ENCODE peak calls at places on chromosomes 1 and 21, in nine cellular contexts. One of them, this sample, is unnamed.

GRCh38 chr1:150332651-150333290 is 11.4 kb downstream of the PRPF3 start:
- DNase-seq in AG10803: no peak
- DNase-seq in fibroblast of lung: no peak
- DNase-seq in NCI-H1417: no peak
- DNase-seq in stimulated activated CD4-positive, alpha-beta T cell treated with anti-CD3 and anti-CD28 coated beads, TNF-alpha, amount 100 ng/mL, for 24 hours: no peak
- DNase-seq in endothelial cell of umbilical vein: no peak
- DNase-seq in NCI-H2171 treated with DMSO at 0.1 percent for 48 hours: no peak
- DNase-seq in left ventricle myocardium inferior: no peak
- DNase-seq in NCI-H1092 treated with DMSO at 0.1 percent for 48 hours: no peak
- DNase-seq in this sample: no peak

GRCh38 chr1:154534263-154534844 is 24.1 kb downstream of the UBE2Q1 start:
- DNase-seq in fibroblast of lung: peak
- DNase-seq in NCI-H1417: peak
- DNase-seq in endothelial cell of umbilical vein: no peak
- DNase-seq in left ventricle myocardium inferior: no peak
- DNase-seq in NCI-H1092 treated with DMSO at 0.1 percent for 48 hours: peak
- DNase-seq in AG10803: peak
- DNase-seq in stimulated activated CD4-positive, alpha-beta T cell treated with anti-CD3 and anti-CD28 coated beads, TNF-alpha, amount 100 ng/mL, for 24 hours: no peak
- DNase-seq in NCI-H2171 treated with DMSO at 0.1 percent for 48 hours: peak
- DNase-seq in this sample: peak

GRCh38 chr21:16241500-16241963 is 511.8 kb downstream of the USP25 start:
- DNase-seq in AG10803: no peak
- DNase-seq in left ventricle myocardium inferior: no peak
- DNase-seq in NCI-H1417: peak
- DNase-seq in fibroblast of lung: no peak
- DNase-seq in NCI-H1092 treated with DMSO at 0.1 percent for 48 hours: no peak
- DNase-seq in NCI-H2171 treated with DMSO at 0.1 percent for 48 hours: no peak
- DNase-seq in endothelial cell of umbilical vein: peak
- DNase-seq in stimulated activated CD4-positive, alpha-beta T cell treated with anti-CD3 and anti-CD28 coated beads, TNF-alpha, amount 100 ng/mL, for 24 hours: no peak
- DNase-seq in this sample: no peak

GRCh38 chr1:94862718-94863117 is 42.6 kb downstream of the SLC44A3 start:
- DNase-seq in endothelial cell of umbilical vein: no peak
- DNase-seq in NCI-H1092 treated with DMSO at 0.1 percent for 48 hours: no peak
- DNase-seq in stimulated activated CD4-positive, alpha-beta T cell treated with anti-CD3 and anti-CD28 coated beads, TNF-alpha, amount 100 ng/mL, for 24 hours: no peak
- DNase-seq in AG10803: no peak
- DNase-seq in NCI-H1417: no peak
- DNase-seq in fibroblast of lung: no peak
- DNase-seq in left ventricle myocardium inferior: no peak
- DNase-seq in NCI-H2171 treated with DMSO at 0.1 percent for 48 hours: no peak
- DNase-seq in this sample: no peak

GRCh38 chr1:223087231-223087990 is 55.6 kb downstream of the TLR5 start:
- DNase-seq in NCI-H1417: no peak
- DNase-seq in stimulated activated CD4-positive, alpha-beta T cell treated with anti-CD3 and anti-CD28 coated beads, TNF-alpha, amount 100 ng/mL, for 24 hours: no peak
- DNase-seq in endothelial cell of umbilical vein: no peak
- DNase-seq in NCI-H1092 treated with DMSO at 0.1 percent for 48 hours: no peak
- DNase-seq in fibroblast of lung: peak
- DNase-seq in AG10803: no peak
- DNase-seq in NCI-H2171 treated with DMSO at 0.1 percent for 48 hours: no peak
- DNase-seq in left ventricle myocardium inferior: no peak
- DNase-seq in this sample: no peak

GRCh38 chr1:115609021-115609420 is 32.7 kb upstream of the VANGL1 start:
- DNase-seq in NCI-H2171 treated with DMSO at 0.1 percent for 48 hours: no peak
- DNase-seq in fibroblast of lung: no peak
- DNase-seq in NCI-H1417: no peak
- DNase-seq in NCI-H1092 treated with DMSO at 0.1 percent for 48 hours: no peak
- DNase-seq in endothelial cell of umbilical vein: no peak
- DNase-seq in left ventricle myocardium inferior: no peak
- DNase-seq in stimulated activated CD4-positive, alpha-beta T cell treated with anti-CD3 and anti-CD28 coated beads, TNF-alpha, amount 100 ng/mL, for 24 hours: no peak
- DNase-seq in AG10803: no peak
- DNase-seq in this sample: no peak

GRCh38 chr21:29233611-29234540 is 64.8 kb upstream of the BACH1 start:
- DNase-seq in NCI-H1092 treated with DMSO at 0.1 percent for 48 hours: no peak
- DNase-seq in endothelial cell of umbilical vein: no peak
- DNase-seq in left ventricle myocardium inferior: no peak
- DNase-seq in NCI-H2171 treated with DMSO at 0.1 percent for 48 hours: no peak
- DNase-seq in NCI-H1417: peak
- DNase-seq in fibroblast of lung: no peak
- DNase-seq in stimulated activated CD4-positive, alpha-beta T cell treated with anti-CD3 and anti-CD28 coated beads, TNF-alpha, amount 100 ng/mL, for 24 hours: no peak
- DNase-seq in AG10803: no peak
- DNase-seq in this sample: no peak

GRCh38 chr1:223256034-223256433 is 107.9 kb downstream of the SUSD4 start:
- DNase-seq in NCI-H1092 treated with DMSO at 0.1 percent for 48 hours: no peak
- DNase-seq in stimulated activated CD4-positive, alpha-beta T cell treated with anti-CD3 and anti-CD28 coated beads, TNF-alpha, amount 100 ng/mL, for 24 hours: no peak
- DNase-seq in endothelial cell of umbilical vein: no peak
- DNase-seq in fibroblast of lung: no peak
- DNase-seq in NCI-H2171 treated with DMSO at 0.1 percent for 48 hours: no peak
- DNase-seq in NCI-H1417: no peak
- DNase-seq in AG10803: no peak
- DNase-seq in left ventricle myocardium inferior: no peak
- DNase-seq in this sample: no peak

GRCh38 chr1:2003564-2004131 is at the start of gene CFAP74:
- DNase-seq in NCI-H1417: peak
- DNase-seq in NCI-H1092 treated with DMSO at 0.1 percent for 48 hours: peak
- DNase-seq in left ventricle myocardium inferior: no peak
- DNase-seq in endothelial cell of umbilical vein: no peak
- DNase-seq in AG10803: peak
- DNase-seq in fibroblast of lung: peak
- DNase-seq in NCI-H2171 treated with DMSO at 0.1 percent for 48 hours: peak
- DNase-seq in stimulated activated CD4-positive, alpha-beta T cell treated with anti-CD3 and anti-CD28 coated beads, TNF-alpha, amount 100 ng/mL, for 24 hours: no peak
- DNase-seq in this sample: peak

GRCh38 chr1:52955129-52955970 is 28.3 kb downstream of the SCP2 start:
- DNase-seq in stimulated activated CD4-positive, alpha-beta T cell treated with anti-CD3 and anti-CD28 coated beads, TNF-alpha, amount 100 ng/mL, for 24 hours: no peak
- DNase-seq in endothelial cell of umbilical vein: peak
- DNase-seq in fibroblast of lung: peak
- DNase-seq in AG10803: peak
- DNase-seq in NCI-H2171 treated with DMSO at 0.1 percent for 48 hours: peak
- DNase-seq in left ventricle myocardium inferior: no peak
- DNase-seq in NCI-H1092 treated with DMSO at 0.1 percent for 48 hours: no peak
- DNase-seq in NCI-H1417: peak
- DNase-seq in this sample: no peak

GRCh38 chr1:210024996-210025395 is 87.0 kb downstream of the SYT14 start:
- DNase-seq in left ventricle myocardium inferior: no peak
- DNase-seq in fibroblast of lung: no peak
- DNase-seq in NCI-H1092 treated with DMSO at 0.1 percent for 48 hours: no peak
- DNase-seq in NCI-H1417: no peak
- DNase-seq in AG10803: no peak
- DNase-seq in stimulated activated CD4-positive, alpha-beta T cell treated with anti-CD3 and anti-CD28 coated beads, TNF-alpha, amount 100 ng/mL, for 24 hours: no peak
- DNase-seq in endothelial cell of umbilical vein: no peak
- DNase-seq in NCI-H2171 treated with DMSO at 0.1 percent for 48 hours: no peak
- DNase-seq in this sample: no peak

GRCh38 chr1:245971711-245972085 is 535.4 kb downstream of the SMYD3 start:
- DNase-seq in NCI-H1092 treated with DMSO at 0.1 percent for 48 hours: no peak
- DNase-seq in fibroblast of lung: no peak
- DNase-seq in NCI-H2171 treated with DMSO at 0.1 percent for 48 hours: no peak
- DNase-seq in endothelial cell of umbilical vein: no peak
- DNase-seq in NCI-H1417: no peak
- DNase-seq in left ventricle myocardium inferior: no peak
- DNase-seq in AG10803: peak
- DNase-seq in stimulated activated CD4-positive, alpha-beta T cell treated with anti-CD3 and anti-CD28 coated beads, TNF-alpha, amount 100 ng/mL, for 24 hours: no peak
- DNase-seq in this sample: no peak

GRCh38 chr1:108590947-108591346 is 31.0 kb downstream of the EEIG2 start:
- DNase-seq in NCI-H1417: no peak
- DNase-seq in fibroblast of lung: peak
- DNase-seq in stimulated activated CD4-positive, alpha-beta T cell treated with anti-CD3 and anti-CD28 coated beads, TNF-alpha, amount 100 ng/mL, for 24 hours: no peak
- DNase-seq in left ventricle myocardium inferior: no peak
- DNase-seq in endothelial cell of umbilical vein: peak
- DNase-seq in NCI-H2171 treated with DMSO at 0.1 percent for 48 hours: no peak
- DNase-seq in NCI-H1092 treated with DMSO at 0.1 percent for 48 hours: no peak
- DNase-seq in AG10803: peak
- DNase-seq in this sample: no peak

GRCh38 chr1:146012703-146013565 is 8.6 kb downstream of the HJV start:
- DNase-seq in NCI-H2171 treated with DMSO at 0.1 percent for 48 hours: peak
- DNase-seq in endothelial cell of umbilical vein: peak
- DNase-seq in NCI-H1092 treated with DMSO at 0.1 percent for 48 hours: peak
- DNase-seq in left ventricle myocardium inferior: no peak
- DNase-seq in fibroblast of lung: peak
- DNase-seq in stimulated activated CD4-positive, alpha-beta T cell treated with anti-CD3 and anti-CD28 coated beads, TNF-alpha, amount 100 ng/mL, for 24 hours: no peak
- DNase-seq in AG10803: peak
- DNase-seq in NCI-H1417: peak
- DNase-seq in this sample: peak

GRCh38 chr1:36116906-36117305 is 8.1 kb downstream of the COL8A2 start:
- DNase-seq in left ventricle myocardium inferior: no peak
- DNase-seq in endothelial cell of umbilical vein: no peak
- DNase-seq in NCI-H1417: no peak
- DNase-seq in AG10803: peak
- DNase-seq in fibroblast of lung: no peak
- DNase-seq in NCI-H1092 treated with DMSO at 0.1 percent for 48 hours: no peak
- DNase-seq in NCI-H2171 treated with DMSO at 0.1 percent for 48 hours: no peak
- DNase-seq in stimulated activated CD4-positive, alpha-beta T cell treated with anti-CD3 and anti-CD28 coated beads, TNF-alpha, amount 100 ng/mL, for 24 hours: no peak
- DNase-seq in this sample: no peak

GRCh38 chr1:30452170-30452569 is 271.2 kb downstream of the MATN1 start:
- DNase-seq in endothelial cell of umbilical vein: no peak
- DNase-seq in AG10803: no peak
- DNase-seq in fibroblast of lung: no peak
- DNase-seq in left ventricle myocardium inferior: no peak
- DNase-seq in NCI-H1417: no peak
- DNase-seq in NCI-H1092 treated with DMSO at 0.1 percent for 48 hours: no peak
- DNase-seq in NCI-H2171 treated with DMSO at 0.1 percent for 48 hours: no peak
- DNase-seq in stimulated activated CD4-positive, alpha-beta T cell treated with anti-CD3 and anti-CD28 coated beads, TNF-alpha, amount 100 ng/mL, for 24 hours: no peak
- DNase-seq in this sample: no peak

This sample was measured in cerebellar cortex.